ENCODE peak calls at places on chromosomes 3 and 15, in nine cellular contexts. A is fibroblast of mammary gland; X is HFF-Myc; N is upper lobe of left lung; C is Peyer's patch; P is AG04449; M is CD8-positive, alpha-beta T cell; D is fibroblast of the aortic adventitia; W is fibroblast of pulmonary artery. F is an unnamed sample.

GRCh38 chr3:118628704-118629341 is 405.8 kb downstream of the IGSF11 start:
- DNase-seq in N (peak), A (peak), D (peak), X (peak), M (no peak), C (no peak), W (peak), P (peak), F (peak)

GRCh38 chr3:69105320-69105719 is 17.1 kb downstream of the LMOD3 start:
- DNase-seq in N (no peak), W (no peak), P (no peak), D (peak), C (no peak), A (no peak), X (no peak), M (no peak), F (no peak)

GRCh38 chr15:48084759-48085420 is 35.9 kb upstream of the SLC24A5 start:
- DNase-seq in X (no peak), P (no peak), A (peak), N (peak), M (no peak), D (peak), C (no peak), W (peak), F (peak)

GRCh38 chr3:133117342-133117741 is 79.2 kb downstream of the TMEM108 start:
- DNase-seq in N (no peak), D (no peak), W (no peak), P (no peak), A (no peak), M (no peak), C (no peak), X (no peak), F (no peak)

GRCh38 chr3:53083949-53084309 is 38.1 kb upstream of the SFMBT1 start:
- DNase-seq in X (no peak), A (no peak), D (no peak), M (no peak), W (no peak), C (no peak), P (no peak), N (no peak), F (no peak)

GRCh38 chr3:14795996-14796395 is 22.8 kb upstream of the FGD5 start:
- DNase-seq in D (no peak), W (no peak), N (no peak), C (no peak), M (no peak), P (no peak), A (no peak), X (no peak), F (no peak)

GRCh38 chr3:67037615-67038014 is 39.5 kb downstream of the KBTBD8 start:
- DNase-seq in A (peak), M (no peak), N (no peak), P (no peak), X (no peak), D (peak), W (peak), C (no peak), F (peak)

GRCh38 chr3:192836469-192836820 is 81.2 kb downstream of the MB21D2 start:
- DNase-seq in X (no peak), M (no peak), P (no peak), N (no peak), D (no peak), A (no peak), C (no peak), W (no peak), F (no peak)

GRCh38 chr3:4976109-4976508 is 3.1 kb upstream of the BHLHE40 start:
- DNase-seq in A (peak), W (peak), N (peak), X (no peak), M (no peak), D (peak), C (no peak), P (no peak), F (peak)

GRCh38 chr3:56667973-56668579 is 15.0 kb downstream of the TASOR start:
- DNase-seq in X (no peak), W (no peak), C (no peak), P (no peak), M (no peak), D (no peak), A (no peak), N (no peak), F (no peak)

GRCh38 chr3:134985841-134986520 is 190.9 kb downstream of the EPHB1 start:
- DNase-seq in M (no peak), X (no peak), W (no peak), A (peak), P (no peak), C (no peak), N (no peak), D (peak), F (no peak)

GRCh38 chr3:184570501-184570900 is 8.9 kb downstream of the EPHB3 start:
- DNase-seq in C (no peak), P (no peak), D (no peak), X (no peak), A (no peak), W (no peak), M (no peak), N (peak), F (no peak)

GRCh38 chr3:172904817-172905479 is 154.4 kb downstream of the ECT2 start:
- DNase-seq in D (peak), N (no peak), M (no peak), A (no peak), W (no peak), P (no peak), C (no peak), X (peak), F (no peak)

GRCh38 chr3:94159062-94159726 is 96.3 kb downstream of the NSUN3 start:
- DNase-seq in A (peak), X (no peak), N (no peak), W (peak), D (peak), P (no peak), M (no peak), C (no peak), F (peak)

GRCh38 chr3:64345351-64345750 is 120.1 kb upstream of the PRICKLE2 start:
- DNase-seq in A (peak), W (peak), M (no peak), X (no peak), N (peak), C (no peak), D (peak), P (no peak), F (peak)

GRCh38 chr3:126030455-126030854 is 53.5 kb downstream of the SLC41A3 start:
- DNase-seq in C (no peak), D (no peak), M (no peak), X (no peak), P (no peak), N (no peak), A (no peak), W (no peak), F (no peak)

GRCh38 chr3:3191675-3192480 is 12.4 kb upstream of the CRBN start:
- DNase-seq in C (no peak), W (peak), D (no peak), M (peak), X (no peak), A (no peak), P (no peak), N (no peak), F (peak)

GRCh38 chr3:131796558-131796957 is 238.3 kb downstream of the CPNE4 start:
- DNase-seq in A (no peak), N (no peak), D (no peak), P (no peak), W (no peak), C (no peak), M (no peak), X (no peak), F (no peak)

DNA sequence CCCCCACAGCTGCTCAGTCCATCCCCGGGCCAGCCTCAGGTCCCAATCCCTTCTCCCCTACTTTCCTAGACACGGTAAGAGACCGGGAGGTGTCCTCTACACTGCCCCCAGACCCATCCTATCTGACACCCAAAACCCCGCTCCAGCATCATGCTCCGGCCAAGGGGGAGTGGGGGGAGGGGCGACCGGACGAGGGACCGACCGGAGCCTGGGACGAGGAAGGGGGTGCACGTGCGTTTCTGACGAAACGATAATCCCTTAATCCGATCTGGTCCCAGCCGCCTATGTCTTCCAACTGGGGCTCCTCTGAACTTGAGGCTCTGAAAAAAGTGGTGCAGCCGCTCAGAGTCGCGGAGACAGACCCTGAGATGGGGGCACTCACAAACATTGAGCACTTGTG is 484 bp downstream of the CPLX3 start:
- DNase-seq in M (no peak), X (no peak), N (no peak), D (no peak), A (no peak), P (no peak), C (no peak), W (no peak), F (no peak)
- H3K4me3 ChIP-seq in M (no peak), X (no peak), N (no peak), D (no peak), A (no peak), P (no peak), C (no peak), W (no peak), F (no peak)

DNA sequence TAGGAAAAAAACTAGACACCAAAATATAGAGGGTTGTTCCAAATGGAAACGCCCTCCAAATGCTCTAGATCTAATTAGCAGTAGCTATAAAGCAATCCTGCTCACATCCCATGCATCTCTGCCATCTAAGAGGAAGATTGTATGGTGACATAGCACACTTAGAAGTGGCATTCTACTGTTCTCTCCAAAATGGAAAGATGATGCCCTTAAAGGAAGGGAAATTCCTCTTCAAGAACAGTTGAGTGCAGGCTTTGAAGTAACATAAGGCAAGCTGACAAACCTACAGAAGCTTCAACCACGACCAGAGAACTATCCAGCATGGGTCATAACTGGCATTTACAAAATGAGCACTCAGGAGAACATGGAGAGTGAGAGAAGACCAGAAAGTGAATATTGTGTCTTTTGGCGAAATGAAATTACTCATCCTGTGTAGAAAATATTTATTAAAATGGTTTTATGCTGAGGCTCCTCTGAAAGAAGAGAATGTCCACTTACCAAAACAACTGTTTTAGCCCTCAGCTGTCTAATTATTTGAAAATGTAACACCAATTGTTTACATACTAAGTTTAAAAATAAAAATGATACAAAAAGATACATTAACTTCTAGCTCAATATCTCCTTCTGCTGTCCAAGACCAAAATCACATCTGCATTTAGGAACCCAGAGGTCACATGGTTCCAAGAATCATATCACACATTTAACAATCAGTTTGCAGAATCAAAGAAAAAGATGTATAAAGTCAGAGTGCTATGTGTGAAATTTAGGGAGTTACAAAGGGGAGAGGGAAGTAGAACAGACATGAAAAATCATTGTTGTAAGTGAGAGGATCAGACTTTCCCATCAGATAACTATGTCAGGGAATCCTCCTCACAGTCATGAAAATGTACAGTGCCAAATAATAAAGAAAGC is 216.9 kb downstream of the ATP8B4 start:
- DNase-seq in P (no peak), X (no peak), N (no peak), W (peak), M (no peak), C (no peak), A (peak), D (peak), F (peak)
- TF ChIP-seq CTCF in P (peak), X (peak), N (no peak), W (peak), M (no peak), C (no peak), A (peak), D (peak), F (peak)

DNA sequence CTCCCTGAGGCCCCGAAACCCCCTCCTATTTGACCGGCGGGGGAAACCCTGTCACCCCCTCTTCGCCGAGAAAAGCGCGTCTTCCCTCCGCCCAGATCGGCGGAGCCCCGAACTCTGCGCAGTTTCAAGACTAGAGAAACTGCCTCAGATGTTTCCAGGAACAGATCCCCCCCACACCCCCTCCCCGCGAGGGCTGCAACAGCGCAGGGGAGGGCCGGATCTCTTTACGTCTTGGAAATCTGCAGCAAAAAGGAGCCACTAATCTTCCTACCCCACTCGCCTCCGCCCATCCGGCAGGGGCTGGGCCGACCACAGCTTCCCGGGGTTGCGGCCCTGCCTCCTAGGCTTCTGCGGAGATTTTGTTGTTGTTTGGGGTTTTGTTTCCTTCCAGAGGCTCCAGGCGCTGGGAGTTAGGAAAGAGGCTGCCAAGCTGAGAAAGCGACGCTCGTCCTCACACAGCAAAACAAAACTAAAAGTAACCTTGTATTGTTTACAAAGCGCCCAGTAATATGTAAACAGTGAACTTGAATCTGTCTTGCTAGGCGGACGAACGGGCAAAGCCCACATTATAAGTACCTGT is 2.2 kb downstream of the FOXB1 start:
- DNase-seq in D (peak), A (no peak), X (no peak), N (no peak), M (peak), W (peak), P (no peak), C (peak), F (peak)
- H3K4me3 ChIP-seq in D (peak), A (peak), X (peak), N (peak), M (peak), W (peak), P (peak), C (peak), F (peak)

GRCh38 chr15:85579957-85580694 is 199.7 kb downstream of the AKAP13 start:
- DNase-seq in A (peak), P (no peak), N (peak), M (no peak), X (no peak), C (peak), W (peak), D (peak), F (no peak)
- TF ChIP-seq CTCF in A (no peak), P (no peak), N (no peak), M (no peak), X (no peak), C (peak), W (peak), D (no peak), F (no peak)

DNA sequence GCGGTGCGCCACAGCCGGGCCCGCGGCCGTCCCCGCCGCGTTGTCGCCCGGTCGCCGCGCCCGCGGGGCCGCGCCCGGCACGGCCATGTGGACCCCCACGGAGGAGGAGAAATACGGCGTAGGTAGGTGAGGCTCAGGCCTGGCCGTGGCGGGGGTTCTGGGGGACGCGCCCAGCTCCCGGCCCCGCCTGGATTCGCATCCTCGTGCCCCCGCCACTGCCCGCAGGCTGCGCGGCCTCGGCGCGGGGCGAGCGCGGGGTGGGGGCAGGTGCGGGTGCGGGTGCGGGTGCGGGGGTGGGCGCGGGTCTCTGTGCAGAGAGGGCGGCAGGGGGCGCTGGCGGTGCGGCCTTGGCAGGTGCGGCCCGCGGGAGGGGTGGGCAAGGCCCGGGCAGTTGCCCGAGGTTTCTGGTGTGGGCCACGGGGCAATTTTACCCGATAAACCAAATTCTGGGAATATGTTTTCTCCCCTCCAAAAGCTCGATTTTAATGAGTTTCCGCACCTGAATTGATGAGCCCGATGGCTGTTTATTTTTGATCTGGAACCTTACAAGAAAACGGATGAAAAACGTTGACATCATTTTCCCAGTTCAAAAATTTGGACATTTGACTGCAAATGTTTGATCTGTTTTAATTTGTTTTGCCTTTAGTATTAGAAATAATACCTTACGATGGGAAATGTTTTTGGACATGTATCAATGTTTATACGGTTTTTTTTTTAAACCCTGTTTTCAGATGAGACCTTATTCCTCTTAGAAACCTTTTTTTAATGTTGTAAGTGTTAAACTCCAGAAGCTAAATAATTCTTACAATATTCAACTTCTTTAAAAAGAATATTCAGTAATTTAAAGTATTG is 678 bp downstream of the DOCK3 start:
- DNase-seq in W (no peak), X (no peak), P (no peak), N (no peak), A (no peak), C (no peak), D (no peak), M (peak), F (no peak)
- H3K4me3 ChIP-seq in W (no peak), X (no peak), P (peak), N (peak), A (no peak), C (peak), D (peak), M (peak), F (no peak)

DNA sequence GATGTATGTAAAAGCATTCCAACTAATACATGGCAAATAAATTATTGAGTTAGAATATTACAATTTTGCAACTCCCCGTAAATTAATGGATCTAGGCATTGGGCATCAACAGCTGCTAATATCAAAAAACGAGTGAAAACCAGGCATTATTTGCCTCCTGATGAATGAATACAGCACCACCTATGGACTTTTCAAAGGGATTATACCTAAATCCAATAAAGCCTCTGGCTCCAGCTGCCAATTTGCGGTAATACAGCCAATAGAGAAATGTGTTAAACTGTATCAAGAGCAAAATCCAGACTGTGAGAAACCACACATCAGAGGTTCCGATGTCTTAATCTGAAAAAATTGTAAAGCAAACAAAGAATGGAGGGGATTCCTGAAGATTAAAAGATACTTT is 16.3 kb upstream of the A4GNT start:
- DNase-seq in P (no peak), X (no peak), D (no peak), W (no peak), A (peak), C (no peak), M (no peak), N (no peak), F (no peak)
- TF ChIP-seq CTCF in P (no peak), X (no peak), D (no peak), W (no peak), A (no peak), C (no peak), M (no peak), N (no peak), F (no peak)

GRCh38 chr15:66777596-66778313 is 75.7 kb downstream of the SMAD6 start:
- DNase-seq in W (no peak), N (no peak), P (no peak), C (peak), A (no peak), M (no peak), X (no peak), D (no peak), F (no peak)
- H3K4me3 ChIP-seq in W (no peak), N (no peak), P (no peak), C (no peak), A (no peak), M (no peak), X (no peak), D (no peak), F (no peak)

GRCh38 chr15:57284535-57284934 is 91.8 kb upstream of the CGNL1 start:
- DNase-seq in D (no peak), P (no peak), N (no peak), X (no peak), W (no peak), M (no peak), A (no peak), C (no peak), F (no peak)
- TF ChIP-seq CTCF in D (no peak), P (no peak), N (no peak), X (no peak), W (no peak), M (no peak), A (no peak), C (no peak), F (no peak)

DNA sequence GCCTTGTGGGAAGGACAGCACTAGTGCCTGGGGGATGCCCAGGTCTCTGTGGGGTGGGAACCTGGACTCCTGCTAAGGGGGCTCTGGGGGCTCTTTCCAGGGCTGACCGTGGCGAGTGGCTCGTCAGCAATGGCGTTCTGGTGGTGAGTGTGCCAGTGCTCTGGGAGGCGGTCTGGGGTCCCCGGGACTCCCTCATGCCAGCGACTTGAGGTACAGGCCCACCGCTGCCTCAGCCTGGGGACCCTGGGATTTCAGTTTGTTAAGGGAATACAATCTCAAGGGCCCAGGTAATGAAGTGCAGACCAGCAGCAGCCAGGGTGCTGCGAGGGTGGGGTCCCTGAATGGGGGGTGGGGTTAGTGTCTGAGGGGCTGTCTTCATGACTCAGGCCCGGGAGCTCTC is 2.5 kb downstream of the PLA2G4B start:
- DNase-seq in X (no peak), D (no peak), A (no peak), C (no peak), M (no peak), W (no peak), P (no peak), N (no peak), F (no peak)
- H3K4me3 ChIP-seq in X (no peak), D (no peak), A (no peak), C (no peak), M (no peak), W (no peak), P (no peak), N (no peak), F (no peak)

F was measured in fibroblast of villous mesenchyme.